ENCODE peak calls at places on chromosomes 5 and 9, in eight cellular contexts. S, H, D, Q, F, O, T and J are unnamed samples.
A peak's percentile ranks its signal among the peaks of the same experiment; 100 is the strongest.

GRCh38 chr5:79562351-79563246 is 48.7 kb upstream of the HOMER1 start:
- DNase-seq in T (no peak), O (no peak), D (no peak), Q (no peak), S (no peak), H (no peak), F (peak; percentile 97), J (no peak)

GRCh38 chr9:106859957-106860715 is 2.8 kb upstream of the ZNF462 start:
- DNase-seq in H (no peak), T (peak; percentile 86), S (peak; percentile 13), F (peak; percentile 50), D (peak; percentile 43), O (peak; percentile 60), Q (no peak), J (no peak)

GRCh38 chr5:53381-54174 is 38.4 kb upstream of the PLEKHG4B start:
- DNase-seq in S (peak; percentile 60), H (no peak), O (peak; percentile 87), T (peak; percentile 91), Q (no peak), D (no peak), F (peak; percentile 55), J (no peak)

GRCh38 chr5:152397581-152397980 is 7.5 kb downstream of the NMUR2 start:
- DNase-seq in D (no peak), S (no peak), F (no peak), O (no peak), H (no peak), T (no peak), Q (no peak), J (no peak)

GRCh38 chr5:31824886-31825774 is 186.2 kb downstream of the PDZD2 start:
- DNase-seq in O (peak; percentile 29), T (peak; percentile 60), F (peak; percentile 79), H (peak; percentile 28), Q (peak; percentile 10), S (peak; percentile 55), D (peak; percentile 79), J (peak; percentile 20)

GRCh38 chr9:138006576-138007233 is 129.1 kb downstream of the CACNA1B start:
- DNase-seq in Q (no peak), D (no peak), T (no peak), O (no peak), H (no peak), F (no peak), S (no peak), J (no peak)

GRCh38 chr5:174159327-174160247 is 114.1 kb downstream of the NSG2 start:
- DNase-seq in F (no peak), Q (no peak), T (no peak), D (peak; percentile 3), O (no peak), S (no peak), H (no peak), J (no peak)

GRCh38 chr5:150057052-150057451 is 29.3 kb downstream of the CSF1R start:
- DNase-seq in T (no peak), S (no peak), D (no peak), F (no peak), Q (no peak), O (no peak), H (no peak), J (no peak)

GRCh38 chr5:42583322-42583721 is 160.1 kb downstream of the GHR start:
- DNase-seq in H (peak; percentile 37), T (peak; percentile 62), F (peak; percentile 45), S (peak; percentile 61), D (peak; percentile 69), Q (no peak), O (peak; percentile 62), J (no peak)

DNA sequence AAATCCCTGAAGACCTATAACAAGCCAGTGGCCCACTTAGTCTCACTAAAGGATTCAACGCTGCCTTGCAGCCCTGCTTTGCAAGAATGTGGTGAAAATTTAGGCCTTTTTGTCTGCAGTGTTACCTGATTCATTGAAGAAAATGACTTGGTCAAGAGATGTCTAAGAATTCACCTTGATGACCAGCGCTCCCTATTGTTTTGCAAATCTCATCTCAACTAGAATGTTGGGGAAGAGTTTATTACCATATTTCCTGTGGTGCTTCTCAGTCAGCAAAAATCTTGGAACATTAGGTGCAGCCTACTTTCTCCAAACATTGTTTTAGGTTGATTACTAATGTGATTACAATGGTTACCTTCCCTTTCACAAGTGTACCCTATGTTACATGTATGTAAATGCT is 53.5 kb downstream of the PLK2 start:
- DNase-seq in D (no peak), T (peak; percentile 33), S (no peak), H (no peak), F (no peak), O (no peak), Q (no peak), J (no peak)
- H3K27ac ChIP-seq in D (no peak overlapping the region), T (peak overlapping the region; percentile 57), S (no peak overlapping the region), H (no peak overlapping the region), F (no peak overlapping the region), O (no peak overlapping the region), Q (no peak overlapping the region), J (no peak overlapping the region)

DNA sequence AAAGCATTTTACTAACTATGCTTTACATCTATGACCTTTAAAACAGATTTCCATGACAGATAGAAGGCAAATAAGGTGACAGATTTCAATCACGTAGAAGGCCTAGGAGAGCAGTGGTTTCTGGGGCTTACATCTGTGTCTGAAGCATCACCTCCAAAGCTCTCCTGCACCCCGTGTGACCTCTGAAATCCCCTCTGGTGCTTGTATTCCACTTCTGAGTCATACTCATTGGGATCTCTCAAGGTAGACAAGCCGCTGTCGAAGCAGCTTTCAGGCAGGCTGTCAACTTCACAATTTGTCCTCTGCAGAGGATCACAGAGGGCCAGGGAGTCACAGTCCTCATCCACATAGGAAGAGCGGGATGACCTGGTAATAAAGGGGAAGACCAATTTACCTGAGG is 62.2 kb downstream of the RASEF start:
- DNase-seq in F (no peak), H (no peak), Q (no peak), S (no peak), T (no peak), D (no peak), O (no peak), J (no peak)
- H3K27ac ChIP-seq in F (no peak overlapping the region), H (no peak overlapping the region), Q (no peak overlapping the region), S (no peak overlapping the region), T (no peak overlapping the region), D (no peak overlapping the region), O (no peak overlapping the region), J (no peak overlapping the region)

DNA sequence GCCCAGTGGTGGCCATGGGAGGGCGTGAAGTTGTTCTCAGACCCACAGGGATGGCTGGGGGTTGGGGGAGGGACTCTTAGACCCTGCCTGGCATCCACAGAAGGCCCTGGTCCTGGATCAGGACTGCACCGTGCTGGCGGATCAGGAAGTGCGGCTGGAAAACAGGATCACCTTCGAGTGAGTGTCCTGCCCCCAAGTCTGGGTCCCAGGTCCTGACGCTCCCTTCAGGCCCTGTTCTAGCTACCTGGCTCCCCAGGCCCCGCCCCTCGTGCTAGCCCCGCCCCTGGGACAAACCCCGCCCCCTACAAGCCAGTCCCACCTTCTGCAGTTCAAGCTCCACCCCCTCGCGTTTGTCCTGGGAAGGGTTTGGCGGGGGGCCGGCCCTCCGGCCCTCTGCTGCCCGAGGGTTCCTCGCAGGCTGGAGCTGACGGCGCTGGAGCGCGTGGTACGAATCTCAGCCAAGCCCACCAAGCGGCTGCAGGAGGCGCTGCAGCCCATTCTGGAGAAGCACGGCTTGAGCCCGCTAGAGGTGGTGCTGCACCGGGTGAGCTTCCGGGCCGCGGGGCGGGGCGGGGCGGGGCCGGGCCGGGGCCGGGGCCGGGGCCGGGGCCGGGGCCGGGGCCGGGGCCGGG is 12.9 kb downstream of the RGS14 start:
- DNase-seq in S (peak; percentile 94), H (peak; percentile 48), D (peak; percentile 85), T (peak; percentile 99), O (peak; percentile 91), Q (peak; percentile 72), F (peak; percentile 85), J (no peak)
- H3K27ac ChIP-seq in S (peak overlapping the region; percentile 81), H (no peak overlapping the region), D (no peak overlapping the region), T (no peak overlapping the region), O (peak overlapping the region; percentile 82), Q (no peak overlapping the region), F (no peak overlapping the region), J (no peak overlapping the region)

GRCh38 chr5:154214236-154215106 is 23.9 kb downstream of the GALNT10 start:
- DNase-seq in F (no peak), O (no peak), Q (no peak), S (no peak), H (no peak), D (peak; percentile 57), T (no peak), J (no peak)
- H3K27ac ChIP-seq in F (no peak overlapping the region), O (no peak overlapping the region), Q (no peak overlapping the region), S (no peak overlapping the region), H (no peak overlapping the region), D (no peak overlapping the region), T (no peak overlapping the region), J (no peak overlapping the region)

DNA sequence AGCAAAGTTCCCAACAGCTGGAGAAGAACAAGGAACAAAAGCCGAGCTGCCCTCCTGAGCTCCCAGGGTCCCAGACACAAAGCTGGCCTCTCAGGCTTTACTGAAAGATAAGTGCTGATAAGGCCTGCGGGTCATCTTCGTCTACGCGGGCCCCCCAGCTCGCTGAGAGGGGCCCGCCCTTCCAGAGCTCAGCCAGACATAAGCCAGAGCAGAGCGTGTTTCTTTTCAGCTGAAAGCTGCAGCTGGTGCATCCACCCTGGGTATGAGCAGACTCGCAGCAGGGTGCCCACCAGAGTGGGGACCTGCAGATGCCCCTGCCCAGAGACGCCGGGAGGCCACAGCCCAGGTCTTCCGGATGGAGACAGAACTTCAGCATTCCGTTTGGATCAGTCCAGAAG is 84.6 kb downstream of the HSD17B3 start:
- DNase-seq in T (no peak), S (peak; percentile 22), D (peak; percentile 35), F (no peak), Q (no peak), H (no peak), O (peak; percentile 39), J (no peak)
- H3K27ac ChIP-seq in T (no peak overlapping the region), S (no peak overlapping the region), D (no peak overlapping the region), F (no peak overlapping the region), Q (no peak overlapping the region), H (no peak overlapping the region), O (no peak overlapping the region), J (peak overlapping the region; percentile 16)

GRCh38 chr9:128120061-128120740 is 7.3 kb downstream of the PTGES2 start:
- DNase-seq in D (no peak), S (peak; percentile 36), Q (no peak), O (no peak), F (no peak), H (no peak), T (no peak), J (no peak)

GRCh38 chr9:128120741-128121465 is 6.6 kb downstream of the PTGES2 start:
- DNase-seq in D (no peak), T (no peak), H (no peak), S (no peak), F (no peak), O (no peak), Q (no peak), J (no peak)

GRCh38 chr9:128118472-128118857 is 9.1 kb downstream of the PTGES2 start:
- DNase-seq in O (no peak), F (no peak), Q (no peak), S (no peak), D (no peak), T (no peak), H (no peak), J (no peak)

GRCh38 chr9:128117613-128118471 is 9.7 kb downstream of the PTGES2 start:
- DNase-seq in T (peak; percentile 96), S (peak; percentile 95), O (peak; percentile 94), F (peak; percentile 92), Q (peak; percentile 73), H (peak; percentile 88), D (peak; percentile 87), J (peak; percentile 90)

GRCh38 chr9:128118971-128119665 is 8.4 kb downstream of the PTGES2 start:
- DNase-seq in D (no peak), H (no peak), O (no peak), F (no peak), Q (no peak), S (peak; percentile 82), T (peak; percentile 23), J (no peak)
- H3K27ac ChIP-seq in D (no peak overlapping the region), H (no peak overlapping the region), O (no peak overlapping the region), F (no peak overlapping the region), Q (no peak overlapping the region), S (peak overlapping the region; percentile 77), T (no peak overlapping the region), J (no peak overlapping the region)